ENCODE peak calls at places on chromosome 16, in four cellular contexts. One of them, this sample, is unnamed. For H3K27me3, the result is how much of the 10 kb centered on the place peaks cover.

GRCh38 chr16:18792836-18793433 is 2.8 kb upstream of the RPS15A start:
- DNase-seq in GM23338: no peak
- DNase-seq in gastrocnemius medialis: no peak
- DNase-seq in SK-N-SH: no peak
- DNase-seq in this sample: no peak

GRCh38 chr16:68715471-68715870 is 21.6 kb upstream of the CDH1 start:
- DNase-seq in gastrocnemius medialis: no peak
- DNase-seq in GM23338: no peak
- DNase-seq in SK-N-SH: no peak
- DNase-seq in this sample: no peak

GRCh38 chr16:64969221-64969620 is 152.6 kb downstream of the CDH11 start:
- DNase-seq in SK-N-SH: no peak
- DNase-seq in gastrocnemius medialis: no peak
- DNase-seq in GM23338: no peak
- DNase-seq in this sample: no peak

GRCh38 chr16:11416228-11417001 is 71.2 kb downstream of the RMI2 start:
- DNase-seq in SK-N-SH: no peak
- DNase-seq in GM23338: no peak
- DNase-seq in gastrocnemius medialis: no peak
- DNase-seq in this sample: no peak

GRCh38 chr16:55971447-55971846 is 96.3 kb upstream of the CES5A start:
- DNase-seq in GM23338: no peak
- DNase-seq in SK-N-SH: no peak
- DNase-seq in gastrocnemius medialis: no peak
- DNase-seq in this sample: no peak

GRCh38 chr16:75086281-75086680 is 30.3 kb downstream of the LDHD start:
- DNase-seq in GM23338: no peak
- DNase-seq in gastrocnemius medialis: no peak
- DNase-seq in SK-N-SH: no peak
- DNase-seq in this sample: no peak

GRCh38 chr16:31453255-31454204 is 5.8 kb upstream of the ARMC5 start:
- DNase-seq in SK-N-SH: no peak
- DNase-seq in GM23338: peak
- DNase-seq in gastrocnemius medialis: peak
- DNase-seq in this sample: no peak

GRCh38 chr16:55846598-55847346 is 13.9 kb upstream of the CES1 start:
- DNase-seq in gastrocnemius medialis: no peak
- DNase-seq in SK-N-SH: no peak
- DNase-seq in GM23338: no peak
- DNase-seq in this sample: no peak

GRCh38 chr16:1414532-1415265 is at the start of gene UNKL:
- DNase-seq in GM23338: peak
- DNase-seq in gastrocnemius medialis: peak
- DNase-seq in SK-N-SH: peak
- DNase-seq in this sample: no peak

GRCh38 chr16:17026600-17027242 is 444.0 kb downstream of the XYLT1 start:
- DNase-seq in GM23338: no peak
- DNase-seq in SK-N-SH: no peak
- DNase-seq in gastrocnemius medialis: no peak
- DNase-seq in this sample: no peak

GRCh38 chr16:1923299-1924034 is 5.3 kb upstream of the HS3ST6 start:
- DNase-seq in GM23338: peak
- DNase-seq in SK-N-SH: peak
- DNase-seq in gastrocnemius medialis: no peak
- DNase-seq in this sample: no peak

GRCh38 chr16:75304521-75305363 is 53.3 kb upstream of the BCAR1 start:
- DNase-seq in SK-N-SH: no peak
- DNase-seq in gastrocnemius medialis: peak
- DNase-seq in GM23338: no peak
- DNase-seq in this sample: peak

GRCh38 chr16:12557808-12558207 is 245.9 kb downstream of the CPPED1 start:
- DNase-seq in SK-N-SH: no peak
- DNase-seq in gastrocnemius medialis: no peak
- DNase-seq in GM23338: no peak
- DNase-seq in this sample: no peak

GRCh38 chr16:80259289-80259805 is 281.4 kb upstream of the DYNLRB2 start:
- DNase-seq in gastrocnemius medialis: no peak
- DNase-seq in SK-N-SH: no peak
- DNase-seq in GM23338: no peak
- DNase-seq in this sample: no peak

GRCh38 chr16:57795431-57795878 is 6.8 kb downstream of the KIFC3 start:
- DNase-seq in gastrocnemius medialis: peak
- DNase-seq in GM23338: peak
- DNase-seq in SK-N-SH: peak
- DNase-seq in this sample: no peak

GRCh38 chr16:54546481-54546880 is 259.9 kb upstream of the IRX3 start:
- DNase-seq in gastrocnemius medialis: no peak
- DNase-seq in GM23338: no peak
- DNase-seq in SK-N-SH: no peak
- DNase-seq in this sample: no peak

GRCh38 chr16:77841275-77841640 is 52.9 kb downstream of the VAT1L start:
- DNase-seq in SK-N-SH: no peak
- DNase-seq in GM23338: no peak
- DNase-seq in gastrocnemius medialis: no peak
- DNase-seq in this sample: no peak

GRCh38 chr16:20940864-20941634 is 40.5 kb downstream of the LYRM1 start:
- DNase-seq in gastrocnemius medialis: no peak
- DNase-seq in SK-N-SH: no peak
- DNase-seq in GM23338: no peak
- DNase-seq in this sample: no peak

GRCh38 chr16:10738231-10739077 is 5.2 kb upstream of the NUBP1 start:
- DNase-seq in gastrocnemius medialis: peak
- DNase-seq in GM23338: peak
- DNase-seq in SK-N-SH: no peak
- DNase-seq in this sample: peak

GRCh38 chr16:20879175-20880053 is 20.7 kb downstream of the DCUN1D3 start:
- DNase-seq in gastrocnemius medialis: no peak
- DNase-seq in SK-N-SH: no peak
- DNase-seq in GM23338: no peak
- DNase-seq in this sample: no peak

GRCh38 chr16:1075546-1075945 is 3.0 kb downstream of the SSTR5 start:
- DNase-seq in gastrocnemius medialis: no peak
- DNase-seq in GM23338: no peak
- DNase-seq in SK-N-SH: no peak
- DNase-seq in this sample: no peak

GRCh38 chr16:68665501-68665900 is 20.4 kb downstream of the CDH3 start:
- DNase-seq in gastrocnemius medialis: no peak
- DNase-seq in GM23338: no peak
- DNase-seq in SK-N-SH: no peak
- DNase-seq in this sample: no peak

GRCh38 chr16:79434097-79434496 is 166.4 kb downstream of the MAF start:
- DNase-seq in GM23338: no peak
- DNase-seq in SK-N-SH: no peak
- DNase-seq in gastrocnemius medialis: no peak
- DNase-seq in this sample: no peak

GRCh38 chr16:14362774-14363371 is 267.2 kb downstream of the PARN start:
- DNase-seq in SK-N-SH: no peak
- DNase-seq in GM23338: no peak
- DNase-seq in gastrocnemius medialis: peak
- DNase-seq in this sample: no peak

GRCh38 chr16:12082207-12082606 is 105.7 kb downstream of the SNX29 start:
- DNase-seq in gastrocnemius medialis: no peak
- DNase-seq in GM23338: no peak
- DNase-seq in SK-N-SH: no peak
- DNase-seq in this sample: no peak

GRCh38 chr16:56348168-56349085 is 76.9 kb downstream of the AMFR start:
- DNase-seq in GM23338: no peak
- DNase-seq in gastrocnemius medialis: no peak
- DNase-seq in SK-N-SH: no peak
- DNase-seq in this sample: no peak

GRCh38 chr16:3458278-3458851 is 14.9 kb downstream of the NAA60 start:
- DNase-seq in SK-N-SH: no peak
- DNase-seq in GM23338: peak
- DNase-seq in gastrocnemius medialis: peak
- DNase-seq in this sample: no peak

GRCh38 chr16:54193656-54194007 is 93.0 kb downstream of the IRX3 start:
- DNase-seq in SK-N-SH: peak
- DNase-seq in gastrocnemius medialis: peak
- DNase-seq in GM23338: peak
- DNase-seq in this sample: peak

GRCh38 chr16:4703906-4704305 is 10.5 kb downstream of the NUDT16L1 start:
- DNase-seq in SK-N-SH: peak
- DNase-seq in GM23338: no peak
- DNase-seq in gastrocnemius medialis: no peak
- DNase-seq in this sample: no peak

GRCh38 chr16:21597571-21598030 is 1.8 kb upstream of the METTL9 start:
- DNase-seq in SK-N-SH: no peak
- DNase-seq in gastrocnemius medialis: no peak
- DNase-seq in GM23338: no peak
- DNase-seq in this sample: no peak

GRCh38 chr16:89446136-89446974 is 44.0 kb downstream of the ANKRD11 start:
- DNase-seq in GM23338: no peak
- DNase-seq in gastrocnemius medialis: peak
- DNase-seq in SK-N-SH: no peak
- DNase-seq in this sample: no peak

GRCh38 chr16:89444151-89444723 is 46.1 kb downstream of the ANKRD11 start:
- DNase-seq in GM23338: no peak
- DNase-seq in SK-N-SH: no peak
- DNase-seq in gastrocnemius medialis: no peak
- DNase-seq in this sample: no peak

GRCh38 chr16:89443727-89444084 is 46.7 kb downstream of the ANKRD11 start:
- DNase-seq in GM23338: no peak
- DNase-seq in gastrocnemius medialis: peak
- DNase-seq in SK-N-SH: no peak
- DNase-seq in this sample: no peak

GRCh38 chr16:89446975-89447293 is 43.4 kb downstream of the ANKRD11 start:
- DNase-seq in SK-N-SH: no peak
- DNase-seq in gastrocnemius medialis: no peak
- DNase-seq in GM23338: no peak
- DNase-seq in this sample: no peak

GRCh38 chr16:89445166-89445565 is 45.2 kb downstream of the ANKRD11 start:
- DNase-seq in GM23338: no peak
- DNase-seq in SK-N-SH: no peak
- DNase-seq in gastrocnemius medialis: no peak
- DNase-seq in this sample: no peak
- H3K4me3 ChIP-seq in GM23338: no peak
- H3K4me3 ChIP-seq in SK-N-SH: no peak
- H3K4me3 ChIP-seq in gastrocnemius medialis: no peak
- H3K4me3 ChIP-seq in this sample: no peak

GRCh38 chr16:60755907-60756306 is 1280.3 kb downstream of the CDH8 start:
- DNase-seq in gastrocnemius medialis: no peak
- DNase-seq in GM23338: no peak
- DNase-seq in SK-N-SH: no peak
- DNase-seq in this sample: no peak
- TF ChIP-seq CTCF in gastrocnemius medialis: no peak
- TF ChIP-seq CTCF in GM23338: peak
- TF ChIP-seq CTCF in SK-N-SH: no peak
- TF ChIP-seq CTCF in this sample: no peak

DNA sequence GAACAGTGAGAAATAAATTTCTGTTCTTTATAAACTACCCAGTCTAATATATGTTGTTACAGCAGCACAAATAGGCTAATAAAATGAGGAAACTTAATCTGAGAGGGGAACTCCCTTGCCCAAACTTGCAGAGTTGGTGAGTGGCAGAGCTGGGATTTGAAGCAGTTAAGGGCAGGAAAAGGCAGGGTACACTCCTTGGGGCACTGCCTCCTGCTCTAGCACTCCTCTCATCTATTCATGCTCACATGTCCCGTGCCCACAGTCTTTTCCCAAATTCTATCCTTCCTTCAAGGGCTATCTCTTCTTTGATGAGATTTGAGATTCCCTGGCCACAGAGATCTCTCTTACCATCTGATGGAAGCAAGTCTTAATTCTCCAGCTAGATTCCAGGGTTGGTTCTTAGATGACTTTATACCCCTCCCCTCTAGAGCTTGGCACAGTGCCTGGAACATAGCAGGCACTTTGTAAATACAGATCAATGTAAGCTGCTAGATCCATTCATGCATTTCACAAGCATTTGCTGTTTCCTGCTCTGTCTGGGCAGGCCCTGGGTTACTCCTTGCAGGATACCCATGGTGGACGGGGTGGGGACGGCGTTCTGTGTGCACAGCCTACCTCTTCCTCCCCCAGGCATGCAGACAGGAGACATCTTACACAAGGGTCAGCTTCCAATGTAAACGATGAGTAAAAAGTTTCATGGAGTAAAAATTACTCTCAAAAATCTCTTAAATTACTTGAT is 39.2 kb upstream of the ABCC12 start:
- DNase-seq in gastrocnemius medialis: no peak
- DNase-seq in SK-N-SH: no peak
- DNase-seq in GM23338: no peak
- DNase-seq in this sample: no peak
- H3K27me3 ChIP-seq in gastrocnemius medialis: under half
- H3K27me3 ChIP-seq in SK-N-SH: under half
- H3K27me3 ChIP-seq in GM23338: under half
- H3K27me3 ChIP-seq in this sample: under half

GRCh38 chr16:67157892-67158635 is 1.6 kb downstream of the TRADD start:
- DNase-seq in SK-N-SH: no peak
- DNase-seq in GM23338: no peak
- DNase-seq in gastrocnemius medialis: no peak
- DNase-seq in this sample: no peak

GRCh38 chr16:67156146-67156844 is 3.4 kb downstream of the TRADD start:
- DNase-seq in SK-N-SH: no peak
- DNase-seq in gastrocnemius medialis: no peak
- DNase-seq in GM23338: no peak
- DNase-seq in this sample: no peak

GRCh38 chr16:67154578-67155304 is 3.9 kb upstream of the B3GNT9 start:
- DNase-seq in gastrocnemius medialis: no peak
- DNase-seq in GM23338: peak
- DNase-seq in SK-N-SH: no peak
- DNase-seq in this sample: no peak

GRCh38 chr16:67157106-67157748 is 2.5 kb downstream of the TRADD start:
- DNase-seq in gastrocnemius medialis: no peak
- DNase-seq in SK-N-SH: no peak
- DNase-seq in GM23338: no peak
- DNase-seq in this sample: no peak

GRCh38 chr16:67155305-67156145 is 4.2 kb downstream of the TRADD start:
- DNase-seq in gastrocnemius medialis: peak
- DNase-seq in GM23338: peak
- DNase-seq in SK-N-SH: peak
- DNase-seq in this sample: no peak
- H3K4me3 ChIP-seq in gastrocnemius medialis: no peak
- H3K4me3 ChIP-seq in GM23338: peak
- H3K4me3 ChIP-seq in SK-N-SH: peak
- H3K4me3 ChIP-seq in this sample: peak

DNA sequence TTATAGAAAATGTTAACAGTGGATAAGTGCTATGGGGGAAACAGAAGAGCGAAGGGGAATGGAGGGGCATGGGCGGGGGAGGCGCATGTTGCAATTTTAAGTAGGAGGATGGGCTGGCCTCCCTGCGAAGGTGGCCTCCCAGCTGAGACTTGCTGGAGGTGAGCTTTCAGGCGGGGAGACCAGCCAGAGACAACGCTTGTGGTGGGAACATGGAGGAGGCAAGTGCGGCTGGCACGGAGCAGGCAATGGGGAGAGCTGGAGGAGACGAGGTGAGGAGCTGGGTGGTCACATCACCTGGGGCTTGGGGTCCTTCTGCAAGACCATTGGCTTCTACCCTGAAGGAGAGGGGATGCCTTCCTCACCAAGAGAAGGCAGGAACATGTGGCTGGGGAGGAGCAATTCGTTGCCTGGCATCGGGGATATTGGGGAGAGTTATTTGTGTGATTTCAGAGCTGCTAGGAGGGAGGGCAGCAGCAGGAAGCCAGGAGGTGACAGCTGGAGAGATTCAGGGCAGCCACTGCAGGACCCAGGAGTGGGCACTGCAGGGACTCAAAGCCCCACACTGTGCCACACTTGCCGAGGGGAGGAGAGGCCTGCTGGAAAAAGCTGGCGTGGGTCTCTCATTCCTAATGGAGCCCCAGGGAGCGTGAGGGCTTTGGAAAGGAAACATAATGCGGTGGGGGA is 34.4 kb downstream of the PMFBP1 start:
- DNase-seq in GM23338: no peak
- DNase-seq in SK-N-SH: no peak
- DNase-seq in gastrocnemius medialis: no peak
- DNase-seq in this sample: no peak
- TF ChIP-seq CTCF in GM23338: no peak
- TF ChIP-seq CTCF in SK-N-SH: no peak
- TF ChIP-seq CTCF in gastrocnemius medialis: no peak
- TF ChIP-seq CTCF in this sample: no peak

This sample was measured in thoracic aorta.